ENCODE peak calls at places on chromosomes 4 and X, in five cellular contexts. N, O, B, S and M are unnamed samples.

GRCh38 chrX:108268434-108269080 is 169.7 kb downstream of the COL4A6 start:
- DNase-seq in N (no peak), O (no peak), B (no peak), S (no peak), M (peak; percentile 18)

GRCh38 chr4:123943976-123944375 is 547.4 kb downstream of the SPRY1 start:
- DNase-seq in N (no peak), O (no peak), B (no peak), S (no peak), M (peak; percentile 31)

GRCh38 chr4:147874109-147874508 is 142.2 kb downstream of the ARHGAP10 start:
- DNase-seq in N (no peak), O (no peak), B (no peak), S (no peak), M (no peak)

GRCh38 chr4:151263455-151263854 is 13.5 kb upstream of the PRSS48 start:
- DNase-seq in N (no peak), O (no peak), B (no peak), S (no peak), M (no peak)

GRCh38 chr4:155339588-155339987 is 37.2 kb downstream of the MAP9 start:
- DNase-seq in N (no peak), O (no peak), B (no peak), S (no peak), M (no peak)

GRCh38 chr4:150212927-150213326 is 134.7 kb downstream of the DCLK2 start:
- DNase-seq in N (no peak), O (no peak), B (no peak), S (no peak), M (no peak)

GRCh38 chrX:134685662-134686061 is 27.4 kb upstream of the PLAC1 start:
- DNase-seq in N (no peak), O (no peak), B (peak; percentile 55), S (no peak), M (peak; percentile 41)

GRCh38 chr4:159069922-159070321 is 33.0 kb upstream of the RAPGEF2 start:
- DNase-seq in N (no peak), O (no peak), B (peak; percentile 58), S (no peak), M (no peak)

GRCh38 chrX:48649109-48649508 is 34.5 kb upstream of the WAS start:
- DNase-seq in N (no peak), O (no peak), B (peak; percentile 7), S (no peak), M (no peak)

GRCh38 chr4:76563804-76564468 is 128.9 kb downstream of the SHROOM3 start:
- DNase-seq in N (no peak), O (no peak), B (no peak), S (no peak), M (no peak)

GRCh38 chr4:28287837-28288236 is 1427.2 kb downstream of the STIM2 start:
- DNase-seq in N (no peak), O (no peak), B (peak; percentile 100), S (peak; percentile 14), M (peak; percentile 95)

GRCh38 chrX:22273714-22274317 is 1.1 kb downstream of the CBLL2 start:
- DNase-seq in N (no peak), O (no peak), B (no peak), S (no peak), M (no peak)

GRCh38 chr4:123919576-123920098 is 523.0 kb downstream of the SPRY1 start:
- DNase-seq in N (no peak), O (no peak), B (no peak), S (no peak), M (no peak)

GRCh38 chr4:85777908-85778808 is 303.2 kb downstream of the ARHGAP24 start:
- DNase-seq in N (no peak), O (no peak), B (no peak), S (no peak), M (peak; percentile 61)

GRCh38 chr4:9832640-9833039 is 51.2 kb downstream of the DRD5 start:
- DNase-seq in N (no peak), O (no peak), B (no peak), S (no peak), M (no peak)

GRCh38 chrX:9340619-9341304 is 124.1 kb upstream of the TBL1X start:
- DNase-seq in N (peak; percentile 26), O (peak; percentile 33), B (peak; percentile 43), S (peak; percentile 41), M (peak; percentile 76)

GRCh38 chr4:182277402-182277801 is 34.2 kb downstream of the TENM3 start:
- DNase-seq in N (no peak), O (no peak), B (peak; percentile 68), S (no peak), M (no peak)

GRCh38 chrX:140157611-140158010 is 192.3 kb upstream of the CXorf66 start:
- DNase-seq in N (no peak), O (no peak), B (peak; percentile 8), S (no peak), M (peak; percentile 53)

GRCh38 chr4:102541708-102542107 is 40.5 kb downstream of the NFKB1 start:
- DNase-seq in N (peak; percentile 20), O (peak; percentile 31), B (no peak), S (no peak), M (no peak)

GRCh38 chr4:7003879-7004240 is 39.3 kb upstream of the TADA2B start:
- DNase-seq in N (no peak), O (no peak), B (no peak), S (no peak), M (no peak)

GRCh38 chrX:69027181-69028005 is 137.9 kb downstream of the PJA1 start:
- DNase-seq in N (no peak), O (peak; percentile 36), B (peak; percentile 93), S (no peak), M (peak; percentile 88)

GRCh38 chr4:71857713-71858451 is 74.0 kb upstream of the GC start:
- DNase-seq in N (no peak), O (no peak), B (no peak), S (no peak), M (no peak)

GRCh38 chr4:90142091-90142490 is 14.9 kb downstream of the CCSER1 start:
- DNase-seq in N (no peak), O (no peak), B (no peak), S (no peak), M (no peak)

GRCh38 chr4:113645771-113646455 is 115.6 kb downstream of the CAMK2D start:
- DNase-seq in N (peak; percentile 61), O (no peak), B (peak; percentile 82), S (no peak), M (peak; percentile 66)

GRCh38 chr4:184812651-184813181 is 13.1 kb downstream of the ACSL1 start:
- DNase-seq in N (no peak), O (no peak), B (peak; percentile 24), S (peak; percentile 57), M (peak; percentile 83)

GRCh38 chr4:26105815-26106699 is 192.0 kb downstream of the SMIM20 start:
- DNase-seq in N (no peak), O (no peak), B (peak; percentile 80), S (no peak), M (peak; percentile 60)

GRCh38 chrX:97016106-97016505 is 132.4 kb downstream of the RPA4 start:
- DNase-seq in N (no peak), O (no peak), B (no peak), S (no peak), M (no peak)

GRCh38 chr4:129550281-129550785 is 454.4 kb downstream of the C4orf33 start:
- DNase-seq in N (no peak), O (no peak), B (no peak), S (no peak), M (peak; percentile 63)

GRCh38 chr4:154009795-154010194 is 220.9 kb upstream of the SFRP2 start:
- DNase-seq in N (no peak), O (no peak), B (no peak), S (no peak), M (no peak)

GRCh38 chr4:154004859-154005520 is 216.1 kb upstream of the SFRP2 start:
- DNase-seq in N (no peak), O (no peak), B (no peak), S (peak; percentile 78), M (peak; percentile 90)

GRCh38 chr4:154013576-154013975 is 224.7 kb upstream of the SFRP2 start:
- DNase-seq in N (no peak), O (no peak), B (no peak), S (no peak), M (no peak)

GRCh38 chr4:154010377-154010776 is 221.5 kb upstream of the SFRP2 start:
- DNase-seq in N (peak; percentile 13), O (no peak), B (no peak), S (no peak), M (no peak)

DNA sequence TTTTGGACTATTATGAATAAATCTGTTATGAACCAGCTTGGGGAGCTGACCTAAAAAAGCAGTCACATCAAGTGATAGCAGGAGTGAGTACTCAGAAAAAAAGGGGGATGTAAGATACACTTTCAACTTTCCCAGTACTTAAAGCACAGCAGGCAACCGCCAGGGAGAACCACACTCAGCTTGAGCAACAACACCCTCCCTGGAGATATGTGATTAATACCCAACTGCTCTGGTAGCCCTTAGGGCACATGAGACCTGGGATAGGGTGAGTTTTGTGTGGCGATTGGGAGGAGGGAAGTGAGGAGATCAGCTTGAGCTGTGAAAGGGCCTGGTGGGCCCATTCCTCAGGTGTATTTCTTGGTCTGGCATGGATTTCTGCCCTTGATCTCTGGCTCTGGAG is 220.3 kb upstream of the SFRP2 start:
- DNase-seq in N (no peak), O (no peak), B (no peak), S (no peak), M (no peak)
- H3K4me3 ChIP-seq in N (no peak overlapping the region), O (no peak overlapping the region), B (no peak overlapping the region), S (no peak overlapping the region), M (no peak overlapping the region)

DNA sequence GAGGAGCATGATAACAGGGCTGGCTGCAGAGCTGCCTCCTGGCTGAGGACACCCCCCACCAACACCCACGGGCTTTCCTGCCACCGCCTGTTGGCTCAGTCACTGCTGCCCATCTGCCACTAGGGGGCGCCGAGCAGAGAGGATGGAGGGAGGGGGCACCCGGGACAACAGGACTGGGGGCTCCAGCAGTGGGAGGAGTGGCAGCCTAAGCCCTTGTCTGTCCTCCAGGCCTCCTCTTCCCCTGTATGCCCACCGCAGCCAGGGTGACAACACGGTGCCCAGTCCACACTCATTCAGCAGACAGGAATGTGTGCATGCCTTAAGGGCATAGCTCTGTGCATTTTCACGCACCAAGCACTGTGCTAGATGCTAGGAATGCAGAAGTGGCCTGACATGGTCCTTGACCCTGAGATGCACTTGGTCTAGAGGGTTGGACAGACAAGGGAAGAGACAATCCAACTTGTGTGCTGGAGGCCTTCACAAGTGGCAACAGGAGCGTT is 149.9 kb downstream of the AMMECR1 start:
- DNase-seq in N (peak; percentile 22), O (peak; percentile 39), B (no peak), S (no peak), M (no peak)
- TF ChIP-seq CTCF in N (peak; percentile 55), O (peak; percentile 9), B (peak; percentile 30), S (peak; percentile 34), M (peak; percentile 39)

GRCh38 chr4:153084939-153085630 is 119.2 kb upstream of the TRIM2 start:
- DNase-seq in N (peak; percentile 80), O (peak; percentile 84), B (peak; percentile 60), S (peak; percentile 83), M (peak; percentile 73)
- H3K4me3 ChIP-seq in N (no peak overlapping the region), O (no peak overlapping the region), B (no peak overlapping the region), S (no peak overlapping the region), M (no peak overlapping the region)

GRCh38 chr4:134019657-134020056 is 181.9 kb downstream of the PABPC4L start:
- DNase-seq in N (no peak), O (no peak), B (no peak), S (no peak), M (no peak)

GRCh38 chr4:134018845-134019244 is 182.7 kb downstream of the PABPC4L start:
- DNase-seq in N (no peak), O (no peak), B (peak; percentile 1), S (no peak), M (no peak)

GRCh38 chr4:134027931-134028330 is 173.7 kb downstream of the PABPC4L start:
- DNase-seq in N (no peak), O (no peak), B (peak; percentile 69), S (no peak), M (peak; percentile 90)

GRCh38 chr4:134028411-134028810 is 173.2 kb downstream of the PABPC4L start:
- DNase-seq in N (no peak), O (no peak), B (no peak), S (no peak), M (no peak)

GRCh38 chr4:134024251-134024650 is 177.3 kb downstream of the PABPC4L start:
- DNase-seq in N (no peak), O (no peak), B (no peak), S (no peak), M (peak; percentile 17)
- TF ChIP-seq CTCF in N (no peak), O (no peak), B (no peak), S (no peak), M (peak; percentile 24)